ENCODE peak calls at places on chromosomes 12 and 14, in five cellular contexts. C is aorta, G is right lobe of liver, I is left lung, Y is endodermal cell. H is an unnamed sample.

GRCh38 chr14:30195946-30196345 is 268.3 kb upstream of the PRKD1 start:
- DNase-seq in C (no peak), G (no peak), I (no peak), Y (no peak), H (no peak)

GRCh38 chr14:42192659-42193425 is 586.2 kb downstream of the LRFN5 start:
- DNase-seq in C (no peak), G (no peak), I (no peak), Y (no peak), H (peak; percentile 62)

GRCh38 chr14:84527706-84528105 is 1002.2 kb upstream of the FLRT2 start:
- DNase-seq in C (no peak), G (no peak), I (no peak), Y (no peak), H (no peak)

GRCh38 chr14:52351191-52351560 is 37.1 kb downstream of the PTGER2 start:
- DNase-seq in C (no peak), G (no peak), I (no peak), Y (no peak), H (peak; percentile 21)

GRCh38 chr14:97262336-97262735 is 465.2 kb downstream of the VRK1 start:
- DNase-seq in C (no peak), G (no peak), I (no peak), Y (no peak), H (no peak)

GRCh38 chr12:123055281-123055766 is 74.8 kb downstream of the ARL6IP4 start:
- DNase-seq in C (peak; percentile 33), G (no peak), I (no peak), Y (no peak), H (no peak)

GRCh38 chr12:114152890-114153289 is 186.8 kb upstream of the RBM19 start:
- DNase-seq in C (no peak), G (no peak), I (no peak), Y (no peak), H (no peak)

GRCh38 chr14:38262844-38263243 is 7.0 kb upstream of the CLEC14A start:
- DNase-seq in C (no peak), G (no peak), I (no peak), Y (no peak), H (no peak)

GRCh38 chr12:57511588-57512325 is 8.6 kb downstream of the DDIT3 start:
- DNase-seq in C (no peak), G (no peak), I (no peak), Y (no peak), H (no peak)

GRCh38 chr12:57514720-57515467 is 5.4 kb downstream of the DDIT3 start:
- DNase-seq in C (no peak), G (no peak), I (no peak), Y (peak; percentile 59), H (no peak)

GRCh38 chr12:57512665-57513064 is 7.6 kb downstream of the DDIT3 start:
- DNase-seq in C (no peak), G (no peak), I (no peak), Y (no peak), H (no peak)

GRCh38 chr12:57511161-57511560 is 9.2 kb downstream of the DDIT3 start:
- DNase-seq in C (no peak), G (no peak), I (no peak), Y (no peak), H (no peak)

GRCh38 chr12:57513266-57513665 is 7.0 kb downstream of the DDIT3 start:
- DNase-seq in C (no peak), G (no peak), I (no peak), Y (no peak), H (no peak)
- H3K36me3 ChIP-seq in C (peaks cover 7% of the 10 kb centered on the region), G (peaks cover 19% of the 10 kb centered on the region), I (peaks cover 97% of the 10 kb centered on the region), Y (peaks cover 94% of the 10 kb centered on the region), H (peaks cover 90% of the 10 kb centered on the region)

DNA sequence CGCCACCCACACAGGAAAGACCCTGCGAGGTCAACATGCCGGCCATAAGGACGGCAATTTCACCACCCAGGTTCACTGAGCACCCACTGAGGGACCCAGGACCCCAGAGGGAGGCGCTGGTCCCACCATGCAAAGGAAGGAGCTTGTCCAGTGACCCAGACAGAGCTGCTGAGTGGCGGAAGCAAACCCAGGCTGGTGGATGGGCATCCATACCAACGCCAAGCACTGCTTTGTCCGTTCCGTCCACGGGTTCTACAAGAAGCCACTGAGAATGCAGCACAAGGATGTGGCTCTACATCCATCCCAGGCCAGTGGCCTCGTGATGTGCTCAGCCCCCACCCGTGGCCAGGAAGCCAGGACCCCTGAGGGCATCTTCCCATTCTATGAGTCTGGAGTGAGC is 23.8 kb upstream of the GOLGA3 start:
- DNase-seq in C (no peak), G (no peak), I (peak; percentile 22), Y (no peak), H (no peak)
- H3K36me3 ChIP-seq in C (no peaks in the 10 kb centered on the region), G (peaks cover 33% of the 10 kb centered on the region), I (peaks cover 100% of the 10 kb centered on the region), Y (peaks cover 53% of the 10 kb centered on the region), H (peaks cover 5% of the 10 kb centered on the region)

GRCh38 chr12:16184691-16185090 is 92.8 kb downstream of the SLC15A5 start:
- DNase-seq in C (no peak), G (no peak), I (no peak), Y (no peak), H (no peak)

GRCh38 chr12:16187684-16188083 is 89.8 kb downstream of the SLC15A5 start:
- DNase-seq in C (no peak), G (no peak), I (no peak), Y (no peak), H (no peak)

GRCh38 chr12:16189849-16190248 is 87.6 kb downstream of the SLC15A5 start:
- DNase-seq in C (no peak), G (no peak), I (no peak), Y (no peak), H (no peak)
- H3K36me3 ChIP-seq in C (no peaks in the 10 kb centered on the region), G (no peaks in the 10 kb centered on the region), I (no peaks in the 10 kb centered on the region), Y (no peaks in the 10 kb centered on the region), H (no peaks in the 10 kb centered on the region)

DNA sequence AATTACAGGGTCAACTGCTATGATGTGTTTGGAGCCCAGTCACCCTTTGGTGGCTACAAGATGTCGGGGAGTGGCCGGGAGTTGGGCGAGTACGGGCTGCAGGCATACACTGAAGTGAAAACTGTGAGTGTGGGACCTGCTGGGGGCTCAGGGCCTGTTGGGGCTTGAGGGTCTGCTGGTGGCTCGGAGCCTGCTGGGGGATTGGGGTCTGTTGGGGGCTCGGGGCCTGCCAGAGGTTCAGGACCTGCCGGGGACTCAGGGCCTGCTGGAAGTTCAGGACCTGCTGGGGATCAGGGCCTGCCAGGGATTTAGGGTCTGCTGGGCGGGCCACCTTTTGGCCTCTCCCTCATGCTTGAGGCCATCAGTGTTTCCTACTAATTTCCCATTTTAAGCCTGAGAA is 37.1 kb downstream of the ALDH2 start:
- DNase-seq in C (peak; percentile 62), G (no peak), I (no peak), Y (no peak), H (no peak)
- H3K36me3 ChIP-seq in C (peaks cover 9% of the 10 kb centered on the region), G (peaks cover 23% of the 10 kb centered on the region), I (peaks cover 100% of the 10 kb centered on the region), Y (peaks cover 55% of the 10 kb centered on the region), H (peaks cover 14% of the 10 kb centered on the region)

GRCh38 chr12:66143868-66144267 is 13.3 kb upstream of the LLPH start:
- DNase-seq in C (no peak), G (no peak), I (no peak), Y (no peak), H (no peak)
- H3K36me3 ChIP-seq in C (peaks cover 7% of the 10 kb centered on the region), G (peaks cover 5% of the 10 kb centered on the region), I (peaks cover 52% of the 10 kb centered on the region), Y (peaks cover 37% of the 10 kb centered on the region), H (peaks cover 55% of the 10 kb centered on the region)

GRCh38 chr12:124363376-124363965 is 68.6 kb downstream of the RFLNA start:
- DNase-seq in C (no peak), G (no peak), I (no peak), Y (no peak), H (no peak)
- H3K36me3 ChIP-seq in C (no peaks in the 10 kb centered on the region), G (peaks cover 2% of the 10 kb centered on the region), I (peaks cover 96% of the 10 kb centered on the region), Y (peaks cover 6% of the 10 kb centered on the region), H (peaks cover 35% of the 10 kb centered on the region)

GRCh38 chr14:99909500-99910064 is 116.4 kb downstream of the EML1 start:
- DNase-seq in C (no peak), G (no peak), I (no peak), Y (no peak), H (no peak)

GRCh38 chr14:99918781-99919180 is 125.6 kb downstream of the EML1 start:
- DNase-seq in C (no peak), G (no peak), I (no peak), Y (no peak), H (no peak)

GRCh38 chr14:99916091-99916383 is 122.8 kb downstream of the EML1 start:
- DNase-seq in C (no peak), G (no peak), I (no peak), Y (no peak), H (no peak)

GRCh38 chr14:99910337-99911268 is 117.4 kb downstream of the EML1 start:
- DNase-seq in C (no peak), G (no peak), I (no peak), Y (no peak), H (peak; percentile 54)

GRCh38 chr14:99915305-99916090 is 122.3 kb downstream of the EML1 start:
- DNase-seq in C (no peak), G (no peak), I (no peak), Y (no peak), H (no peak)
- H3K36me3 ChIP-seq in C (peaks cover 6% of the 10 kb centered on the region), G (no peaks in the 10 kb centered on the region), I (peaks cover 49% of the 10 kb centered on the region), Y (peaks cover 36% of the 10 kb centered on the region), H (no peaks in the 10 kb centered on the region)

H was measured in MG63.